ENCODE peak calls at places on chromosomes 5 and 9, in four cellular contexts. L, B, P and N are unnamed samples.

GRCh38 chr5:591746-592145 is 20.4 kb upstream of the CEP72 start:
- DNase-seq in L (no peak), B (no peak), P (no peak), N (no peak)

GRCh38 chr5:154118832-154119442 is 71.6 kb upstream of the GALNT10 start:
- DNase-seq in L (no peak), B (peak), P (peak), N (no peak)

GRCh38 chr5:34571380-34572041 is 84.6 kb upstream of the RAI14 start:
- DNase-seq in L (no peak), B (peak), P (no peak), N (no peak)

GRCh38 chr5:56818409-56819026 is 3.2 kb downstream of the MAP3K1 start:
- DNase-seq in L (no peak), B (peak), P (no peak), N (no peak)

GRCh38 chr9:35996358-35996970 is 38.5 kb upstream of the OR2S2 start:
- DNase-seq in L (no peak), B (peak), P (no peak), N (no peak)

GRCh38 chr9:14584571-14584970 is 108.7 kb downstream of the ZDHHC21 start:
- DNase-seq in L (no peak), B (no peak), P (no peak), N (no peak)

GRCh38 chr9:123548749-123549545 is 192.9 kb downstream of the CRB2 start:
- DNase-seq in L (no peak), B (no peak), P (no peak), N (no peak)

GRCh38 chr5:95801961-95802360 is 20.6 kb downstream of the GLRX start:
- DNase-seq in L (no peak), B (no peak), P (no peak), N (no peak)

GRCh38 chr5:73135429-73136276 is 15.3 kb downstream of the TMEM171 start:
- DNase-seq in L (peak), B (peak), P (peak), N (no peak)

GRCh38 chr9:70672136-70672535 is 257.7 kb upstream of the KLF9 start:
- DNase-seq in L (no peak), B (no peak), P (no peak), N (no peak)